ENCODE peak calls at places on chromosomes 7 and 10, in six cellular contexts. One of them, this sample, is unnamed.

GRCh38 chr7:45581271-45581780 is 7.2 kb downstream of the ADCY1 start:
- DNase-seq in cardiac fibroblast: no peak
- DNase-seq in Peyer's patch: no peak
- DNase-seq in T-helper 9 cell: no peak
- DNase-seq in ecto neural progenitor cell: peak; percentile 34
- DNase-seq in osteocyte: no peak
- DNase-seq in this sample: no peak

GRCh38 chr7:43199333-43199732 is 86.9 kb downstream of the HECW1 start:
- DNase-seq in Peyer's patch: no peak
- DNase-seq in ecto neural progenitor cell: no peak
- DNase-seq in T-helper 9 cell: no peak
- DNase-seq in cardiac fibroblast: peak; percentile 74
- DNase-seq in osteocyte: no peak
- DNase-seq in this sample: no peak

GRCh38 chr10:91907033-91907594 is 2.2 kb downstream of the FGFBP3 start:
- DNase-seq in cardiac fibroblast: peak; percentile 12
- DNase-seq in osteocyte: peak; percentile 49
- DNase-seq in T-helper 9 cell: no peak
- DNase-seq in Peyer's patch: no peak
- DNase-seq in ecto neural progenitor cell: no peak
- DNase-seq in this sample: no peak

GRCh38 chr10:110149259-110149658 is 58.1 kb upstream of the MXI1 start:
- DNase-seq in T-helper 9 cell: no peak
- DNase-seq in ecto neural progenitor cell: no peak
- DNase-seq in osteocyte: no peak
- DNase-seq in cardiac fibroblast: no peak
- DNase-seq in Peyer's patch: no peak
- DNase-seq in this sample: no peak

GRCh38 chr7:155298288-155298833 is 683 bp downstream of the INSIG1 start:
- DNase-seq in ecto neural progenitor cell: no peak
- DNase-seq in T-helper 9 cell: peak; percentile 16
- DNase-seq in cardiac fibroblast: no peak
- DNase-seq in osteocyte: no peak
- DNase-seq in Peyer's patch: no peak
- DNase-seq in this sample: peak; percentile 26

GRCh38 chr10:12826800-12827372 is 174.6 kb downstream of the CCDC3 start:
- DNase-seq in osteocyte: no peak
- DNase-seq in cardiac fibroblast: no peak
- DNase-seq in Peyer's patch: no peak
- DNase-seq in T-helper 9 cell: no peak
- DNase-seq in ecto neural progenitor cell: no peak
- DNase-seq in this sample: no peak

GRCh38 chr10:124093076-124093773 is at the start of gene CHST15:
- DNase-seq in osteocyte: no peak
- DNase-seq in ecto neural progenitor cell: peak; percentile 80
- DNase-seq in cardiac fibroblast: peak; percentile 45
- DNase-seq in Peyer's patch: peak; percentile 61
- DNase-seq in T-helper 9 cell: no peak
- DNase-seq in this sample: no peak

GRCh38 chr10:28250782-28251181 is 52.1 kb downstream of the MPP7 start:
- DNase-seq in ecto neural progenitor cell: no peak
- DNase-seq in cardiac fibroblast: peak; percentile 57
- DNase-seq in Peyer's patch: no peak
- DNase-seq in osteocyte: no peak
- DNase-seq in T-helper 9 cell: no peak
- DNase-seq in this sample: no peak

GRCh38 chr7:155524018-155524556 is 22.3 kb downstream of the CNPY1 start:
- DNase-seq in cardiac fibroblast: no peak
- DNase-seq in osteocyte: peak; percentile 65
- DNase-seq in T-helper 9 cell: no peak
- DNase-seq in Peyer's patch: no peak
- DNase-seq in ecto neural progenitor cell: no peak
- DNase-seq in this sample: no peak

GRCh38 chr10:100828744-100829102 is 83.3 kb downstream of the PAX2 start:
- DNase-seq in T-helper 9 cell: peak; percentile 13
- DNase-seq in osteocyte: no peak
- DNase-seq in Peyer's patch: no peak
- DNase-seq in ecto neural progenitor cell: no peak
- DNase-seq in cardiac fibroblast: no peak
- DNase-seq in this sample: no peak

GRCh38 chr10:3350205-3350604 is 177.6 kb upstream of the PITRM1 start:
- DNase-seq in osteocyte: no peak
- DNase-seq in Peyer's patch: no peak
- DNase-seq in cardiac fibroblast: no peak
- DNase-seq in T-helper 9 cell: no peak
- DNase-seq in ecto neural progenitor cell: no peak
- DNase-seq in this sample: no peak

GRCh38 chr7:116810267-116811116 is 51.9 kb upstream of the CAPZA2 start:
- DNase-seq in cardiac fibroblast: peak; percentile 31
- DNase-seq in Peyer's patch: no peak
- DNase-seq in T-helper 9 cell: no peak
- DNase-seq in ecto neural progenitor cell: no peak
- DNase-seq in osteocyte: no peak
- DNase-seq in this sample: no peak

GRCh38 chr7:29639887-29640600 is 76.4 kb downstream of the PRR15 start:
- DNase-seq in T-helper 9 cell: no peak
- DNase-seq in osteocyte: no peak
- DNase-seq in ecto neural progenitor cell: no peak
- DNase-seq in cardiac fibroblast: no peak
- DNase-seq in Peyer's patch: no peak
- DNase-seq in this sample: no peak

GRCh38 chr7:2209146-2209960 is 23.4 kb downstream of the MAD1L1 start:
- DNase-seq in T-helper 9 cell: peak; percentile 33
- DNase-seq in cardiac fibroblast: peak; percentile 66
- DNase-seq in ecto neural progenitor cell: peak; percentile 86
- DNase-seq in Peyer's patch: peak; percentile 70
- DNase-seq in osteocyte: peak; percentile 93
- DNase-seq in this sample: peak; percentile 6

GRCh38 chr10:88983206-88983605 is 7.4 kb upstream of the FAS start:
- DNase-seq in T-helper 9 cell: no peak
- DNase-seq in Peyer's patch: no peak
- DNase-seq in ecto neural progenitor cell: no peak
- DNase-seq in osteocyte: no peak
- DNase-seq in cardiac fibroblast: no peak
- DNase-seq in this sample: no peak

GRCh38 chr10:121168513-121169216 is 317.5 kb downstream of the WDR11 start:
- DNase-seq in ecto neural progenitor cell: no peak
- DNase-seq in cardiac fibroblast: no peak
- DNase-seq in osteocyte: no peak
- DNase-seq in Peyer's patch: no peak
- DNase-seq in T-helper 9 cell: no peak
- DNase-seq in this sample: no peak

GRCh38 chr7:80520199-80520598 is 8.3 kb upstream of the GNAT3 start:
- DNase-seq in ecto neural progenitor cell: no peak
- DNase-seq in cardiac fibroblast: no peak
- DNase-seq in T-helper 9 cell: no peak
- DNase-seq in osteocyte: no peak
- DNase-seq in Peyer's patch: no peak
- DNase-seq in this sample: no peak

GRCh38 chr7:152462995-152463713 is 27.4 kb upstream of the KMT2C start:
- DNase-seq in T-helper 9 cell: no peak
- DNase-seq in ecto neural progenitor cell: no peak
- DNase-seq in cardiac fibroblast: peak; percentile 50
- DNase-seq in osteocyte: no peak
- DNase-seq in Peyer's patch: no peak
- DNase-seq in this sample: no peak

GRCh38 chr7:129793506-129794310 is 159.1 kb downstream of the UBE2H start:
- DNase-seq in Peyer's patch: peak; percentile 21
- DNase-seq in T-helper 9 cell: no peak
- DNase-seq in ecto neural progenitor cell: no peak
- DNase-seq in cardiac fibroblast: no peak
- DNase-seq in osteocyte: no peak
- DNase-seq in this sample: no peak

GRCh38 chr10:59709472-59710125 is at the start of gene SLC16A9:
- DNase-seq in ecto neural progenitor cell: peak; percentile 89
- DNase-seq in cardiac fibroblast: peak; percentile 53
- DNase-seq in osteocyte: peak; percentile 89
- DNase-seq in Peyer's patch: peak; percentile 69
- DNase-seq in T-helper 9 cell: no peak
- DNase-seq in this sample: no peak

This sample was measured in effector CD8-positive, alpha-beta T cell.